ENCODE peak calls at places on chromosomes 5 and 9, in seven cellular contexts. One of them, this sample, is unnamed.

GRCh38 chr9:36263662-36264061 is 5.4 kb upstream of the GNE start:
- DNase-seq in GM23248: no peak
- DNase-seq in Kasumi-1: no peak
- DNase-seq in HT-29: no peak
- DNase-seq in A172: no peak
- DNase-seq in lower leg skin: peak
- DNase-seq in AG09319: no peak
- DNase-seq in this sample: no peak

GRCh38 chr9:114515528-114515927 is 10.3 kb upstream of the WHRN start:
- DNase-seq in GM23248: no peak
- DNase-seq in Kasumi-1: no peak
- DNase-seq in HT-29: no peak
- DNase-seq in A172: no peak
- DNase-seq in lower leg skin: peak
- DNase-seq in AG09319: no peak
- DNase-seq in this sample: no peak

GRCh38 chr5:56986631-56986957 is 34.7 kb upstream of the MIER3 start:
- DNase-seq in GM23248: peak
- DNase-seq in Kasumi-1: no peak
- DNase-seq in HT-29: no peak
- DNase-seq in A172: no peak
- DNase-seq in lower leg skin: no peak
- DNase-seq in AG09319: no peak
- DNase-seq in this sample: no peak

GRCh38 chr5:172768573-172769323 is 2.2 kb downstream of the DUSP1 start:
- DNase-seq in GM23248: peak
- DNase-seq in Kasumi-1: no peak
- DNase-seq in HT-29: peak
- DNase-seq in A172: peak
- DNase-seq in lower leg skin: peak
- DNase-seq in AG09319: peak
- DNase-seq in this sample: no peak

GRCh38 chr5:158874814-158875213 is 224.9 kb downstream of the EBF1 start:
- DNase-seq in GM23248: peak
- DNase-seq in Kasumi-1: no peak
- DNase-seq in HT-29: no peak
- DNase-seq in A172: no peak
- DNase-seq in lower leg skin: no peak
- DNase-seq in AG09319: no peak
- DNase-seq in this sample: no peak

GRCh38 chr9:97935291-97935690 is 2.7 kb downstream of the HEMGN start:
- DNase-seq in GM23248: no peak
- DNase-seq in Kasumi-1: no peak
- DNase-seq in HT-29: no peak
- DNase-seq in A172: no peak
- DNase-seq in lower leg skin: no peak
- DNase-seq in AG09319: no peak
- DNase-seq in this sample: no peak

GRCh38 chr5:61964199-61964598 is 341.8 kb upstream of the KIF2A start:
- DNase-seq in GM23248: peak
- DNase-seq in Kasumi-1: no peak
- DNase-seq in HT-29: no peak
- DNase-seq in A172: peak
- DNase-seq in lower leg skin: no peak
- DNase-seq in AG09319: no peak
- DNase-seq in this sample: no peak

GRCh38 chr5:1330847-1331831 is 13.8 kb downstream of the CLPTM1L start:
- DNase-seq in GM23248: no peak
- DNase-seq in Kasumi-1: no peak
- DNase-seq in HT-29: no peak
- DNase-seq in A172: no peak
- DNase-seq in lower leg skin: no peak
- DNase-seq in AG09319: no peak
- DNase-seq in this sample: no peak

GRCh38 chr5:96476654-96477053 is 43.6 kb upstream of the PCSK1 start:
- DNase-seq in GM23248: peak
- DNase-seq in Kasumi-1: no peak
- DNase-seq in HT-29: no peak
- DNase-seq in A172: no peak
- DNase-seq in lower leg skin: no peak
- DNase-seq in AG09319: no peak
- DNase-seq in this sample: no peak

GRCh38 chr9:2340046-2340760 is 281.4 kb upstream of the VLDLR start:
- DNase-seq in GM23248: no peak
- DNase-seq in Kasumi-1: no peak
- DNase-seq in HT-29: no peak
- DNase-seq in A172: no peak
- DNase-seq in lower leg skin: no peak
- DNase-seq in AG09319: no peak
- DNase-seq in this sample: no peak

GRCh38 chr5:143214458-143214857 is 189.0 kb downstream of the NR3C1 start:
- DNase-seq in GM23248: no peak
- DNase-seq in Kasumi-1: no peak
- DNase-seq in HT-29: no peak
- DNase-seq in A172: no peak
- DNase-seq in lower leg skin: no peak
- DNase-seq in AG09319: no peak
- DNase-seq in this sample: no peak

GRCh38 chr9:99365233-99365980 is 143.3 kb downstream of the SEC61B start:
- DNase-seq in GM23248: peak
- DNase-seq in Kasumi-1: no peak
- DNase-seq in HT-29: no peak
- DNase-seq in A172: peak
- DNase-seq in lower leg skin: no peak
- DNase-seq in AG09319: no peak
- DNase-seq in this sample: peak

GRCh38 chr5:150490754-150491153 is 17.2 kb upstream of the NDST1 start:
- DNase-seq in GM23248: peak
- DNase-seq in Kasumi-1: peak
- DNase-seq in HT-29: no peak
- DNase-seq in A172: no peak
- DNase-seq in lower leg skin: no peak
- DNase-seq in AG09319: no peak
- DNase-seq in this sample: no peak

GRCh38 chr9:89920901-89921300 is 316.1 kb downstream of the GADD45G start:
- DNase-seq in GM23248: no peak
- DNase-seq in Kasumi-1: no peak
- DNase-seq in HT-29: no peak
- DNase-seq in A172: no peak
- DNase-seq in lower leg skin: peak
- DNase-seq in AG09319: no peak
- DNase-seq in this sample: no peak

GRCh38 chr9:101184813-101185278 is 156.3 kb downstream of the PLPPR1 start:
- DNase-seq in GM23248: no peak
- DNase-seq in Kasumi-1: no peak
- DNase-seq in HT-29: no peak
- DNase-seq in A172: no peak
- DNase-seq in lower leg skin: no peak
- DNase-seq in AG09319: no peak
- DNase-seq in this sample: no peak

GRCh38 chr9:96217358-96217755 is 84.6 kb downstream of the HSD17B3 start:
- DNase-seq in GM23248: no peak
- DNase-seq in Kasumi-1: no peak
- DNase-seq in HT-29: no peak
- DNase-seq in A172: no peak
- DNase-seq in lower leg skin: peak
- DNase-seq in AG09319: no peak
- DNase-seq in this sample: no peak

GRCh38 chr9:94697972-94698581 is 28.4 kb upstream of the AOPEP start:
- DNase-seq in GM23248: peak
- DNase-seq in Kasumi-1: no peak
- DNase-seq in HT-29: peak
- DNase-seq in A172: peak
- DNase-seq in lower leg skin: peak
- DNase-seq in AG09319: peak
- DNase-seq in this sample: no peak

GRCh38 chr5:57103317-57103907 is 70.4 kb upstream of the GPBP1 start:
- DNase-seq in GM23248: no peak
- DNase-seq in Kasumi-1: no peak
- DNase-seq in HT-29: no peak
- DNase-seq in A172: no peak
- DNase-seq in lower leg skin: no peak
- DNase-seq in AG09319: no peak
- DNase-seq in this sample: no peak

GRCh38 chr5:14739538-14739937 is 75.0 kb downstream of the OTULIN start:
- DNase-seq in GM23248: peak
- DNase-seq in Kasumi-1: no peak
- DNase-seq in HT-29: no peak
- DNase-seq in A172: peak
- DNase-seq in lower leg skin: no peak
- DNase-seq in AG09319: no peak
- DNase-seq in this sample: no peak

GRCh38 chr5:38339446-38339845 is 81.1 kb downstream of the EGFLAM start:
- DNase-seq in GM23248: no peak
- DNase-seq in Kasumi-1: no peak
- DNase-seq in HT-29: no peak
- DNase-seq in A172: no peak
- DNase-seq in lower leg skin: no peak
- DNase-seq in AG09319: no peak
- DNase-seq in this sample: no peak

GRCh38 chr9:112556497-112557085 is 70.0 kb downstream of the KIAA1958 start:
- DNase-seq in GM23248: peak
- DNase-seq in Kasumi-1: no peak
- DNase-seq in HT-29: no peak
- DNase-seq in A172: peak
- DNase-seq in lower leg skin: no peak
- DNase-seq in AG09319: no peak
- DNase-seq in this sample: peak

GRCh38 chr5:119383008-119383407 is 27.2 kb downstream of the TNFAIP8 start:
- DNase-seq in GM23248: no peak
- DNase-seq in Kasumi-1: no peak
- DNase-seq in HT-29: no peak
- DNase-seq in A172: no peak
- DNase-seq in lower leg skin: no peak
- DNase-seq in AG09319: no peak
- DNase-seq in this sample: no peak

GRCh38 chr5:54769072-54769471 is 216.3 kb downstream of the ESM1 start:
- DNase-seq in GM23248: no peak
- DNase-seq in Kasumi-1: no peak
- DNase-seq in HT-29: peak
- DNase-seq in A172: no peak
- DNase-seq in lower leg skin: no peak
- DNase-seq in AG09319: no peak
- DNase-seq in this sample: no peak

GRCh38 chr5:156984064-156984463 is 21.0 kb upstream of the TIMD4 start:
- DNase-seq in GM23248: no peak
- DNase-seq in Kasumi-1: no peak
- DNase-seq in HT-29: no peak
- DNase-seq in A172: no peak
- DNase-seq in lower leg skin: no peak
- DNase-seq in AG09319: no peak
- DNase-seq in this sample: no peak

GRCh38 chr5:18745988-18746615 is 1111.8 kb downstream of the TAF11L14 start:
- DNase-seq in GM23248: peak
- DNase-seq in Kasumi-1: peak
- DNase-seq in HT-29: peak
- DNase-seq in A172: peak
- DNase-seq in lower leg skin: no peak
- DNase-seq in AG09319: no peak
- DNase-seq in this sample: no peak

GRCh38 chr5:150599917-150600511 is 40.4 kb upstream of the SYNPO start:
- DNase-seq in GM23248: peak
- DNase-seq in Kasumi-1: no peak
- DNase-seq in HT-29: peak
- DNase-seq in A172: peak
- DNase-seq in lower leg skin: peak
- DNase-seq in AG09319: no peak
- DNase-seq in this sample: peak

GRCh38 chr5:15535938-15536337 is 36.0 kb downstream of the FBXL7 start:
- DNase-seq in GM23248: no peak
- DNase-seq in Kasumi-1: no peak
- DNase-seq in HT-29: no peak
- DNase-seq in A172: no peak
- DNase-seq in lower leg skin: no peak
- DNase-seq in AG09319: no peak
- DNase-seq in this sample: no peak

GRCh38 chr9:77980622-77981021 is 51.0 kb downstream of the GNAQ start:
- DNase-seq in GM23248: peak
- DNase-seq in Kasumi-1: no peak
- DNase-seq in HT-29: no peak
- DNase-seq in A172: no peak
- DNase-seq in lower leg skin: no peak
- DNase-seq in AG09319: no peak
- DNase-seq in this sample: no peak

GRCh38 chr5:665956-666711 is 27.0 kb downstream of the TPPP start:
- DNase-seq in GM23248: no peak
- DNase-seq in Kasumi-1: no peak
- DNase-seq in HT-29: no peak
- DNase-seq in A172: no peak
- DNase-seq in lower leg skin: no peak
- DNase-seq in AG09319: no peak
- DNase-seq in this sample: no peak

GRCh38 chr9:131190191-131190590 is 64.8 kb downstream of the NUP214 start:
- DNase-seq in GM23248: no peak
- DNase-seq in Kasumi-1: no peak
- DNase-seq in HT-29: no peak
- DNase-seq in A172: no peak
- DNase-seq in lower leg skin: no peak
- DNase-seq in AG09319: no peak
- DNase-seq in this sample: no peak

GRCh38 chr9:14797442-14797841 is 74.9 kb upstream of the CER1 start:
- DNase-seq in GM23248: peak
- DNase-seq in Kasumi-1: no peak
- DNase-seq in HT-29: no peak
- DNase-seq in A172: no peak
- DNase-seq in lower leg skin: no peak
- DNase-seq in AG09319: no peak
- DNase-seq in this sample: no peak

GRCh38 chr9:132411091-132411508 is 1.1 kb downstream of the CFAP77 start:
- DNase-seq in GM23248: peak
- DNase-seq in Kasumi-1: peak
- DNase-seq in HT-29: peak
- DNase-seq in A172: no peak
- DNase-seq in lower leg skin: no peak
- DNase-seq in AG09319: no peak
- DNase-seq in this sample: no peak

GRCh38 chr9:126294331-126295081 is 32.1 kb upstream of the MVB12B start:
- DNase-seq in GM23248: no peak
- DNase-seq in Kasumi-1: no peak
- DNase-seq in HT-29: no peak
- DNase-seq in A172: no peak
- DNase-seq in lower leg skin: peak
- DNase-seq in AG09319: no peak
- DNase-seq in this sample: no peak

GRCh38 chr5:41871866-41872265 is 1.6 kb upstream of the OXCT1 start:
- DNase-seq in GM23248: peak
- DNase-seq in Kasumi-1: no peak
- DNase-seq in HT-29: no peak
- DNase-seq in A172: peak
- DNase-seq in lower leg skin: no peak
- DNase-seq in AG09319: no peak
- DNase-seq in this sample: peak

This sample was measured in amniotic stem cell.